ENCODE peak calls at places on chromosome 20, in five cellular contexts. N, Y, O, S and M are unnamed samples.

GRCh38 chr20:54980321-54980960 is 505.0 kb downstream of the DOK5 start:
- DNase-seq in N (no peak), Y (peak; percentile 14), O (peak; percentile 15), S (no peak), M (no peak)

GRCh38 chr20:62018437-62019143 is 47.1 kb downstream of the TAF4 start:
- DNase-seq in Y (no peak), N (no peak), O (no peak), S (no peak), M (no peak)

GRCh38 chr20:2314759-2315439 is 19.1 kb downstream of the TGM3 start:
- DNase-seq in N (peak; percentile 70), S (peak; percentile 64), O (peak; percentile 81), Y (peak; percentile 84), M (no peak)

GRCh38 chr20:36217226-36217625 is 19.1 kb upstream of the AAR2 start:
- DNase-seq in N (no peak), O (no peak), S (no peak), Y (peak; percentile 48), M (no peak)

GRCh38 chr20:53866787-53867740 is 203.3 kb downstream of the BCAS1 start:
- DNase-seq in Y (no peak), O (no peak), S (no peak), N (no peak), M (no peak)

GRCh38 chr20:15702161-15702560 is 871.1 kb downstream of the KIF16B start:
- DNase-seq in S (no peak), O (peak; percentile 36), Y (no peak), N (no peak), M (no peak)

GRCh38 chr20:62258499-62259293 is 20.4 kb downstream of the OSBPL2 start:
- DNase-seq in N (peak; percentile 81), S (peak; percentile 68), Y (peak; percentile 47), O (peak; percentile 49), M (no peak)

GRCh38 chr20:61303217-61303616 is 51.2 kb downstream of the CDH4 start:
- DNase-seq in O (no peak), S (no peak), Y (no peak), N (no peak), M (no peak)

GRCh38 chr20:6524305-6524704 is 243.2 kb upstream of the BMP2 start:
- DNase-seq in S (no peak), N (no peak), O (no peak), Y (no peak), M (no peak)

GRCh38 chr20:63056236-63057132 is 49.7 kb upstream of the BHLHE23 start:
- DNase-seq in S (no peak), Y (peak; percentile 58), N (peak; percentile 63), O (peak; percentile 40), M (peak; percentile 92)

GRCh38 chr20:687468-688203 is 12.0 kb upstream of the SCRT2 start:
- DNase-seq in S (no peak), N (no peak), Y (no peak), O (no peak), M (no peak)

GRCh38 chr20:689348-689747 is 13.7 kb upstream of the SCRT2 start:
- DNase-seq in Y (no peak), S (no peak), O (no peak), N (peak; percentile 50), M (no peak)

GRCh38 chr20:692044-692443 is 16.4 kb upstream of the SCRT2 start:
- DNase-seq in S (no peak), N (no peak), O (no peak), Y (no peak), M (no peak)

GRCh38 chr20:689947-690346 is 14.3 kb upstream of the SCRT2 start:
- DNase-seq in N (no peak), O (no peak), S (no peak), Y (no peak), M (no peak)

DNA sequence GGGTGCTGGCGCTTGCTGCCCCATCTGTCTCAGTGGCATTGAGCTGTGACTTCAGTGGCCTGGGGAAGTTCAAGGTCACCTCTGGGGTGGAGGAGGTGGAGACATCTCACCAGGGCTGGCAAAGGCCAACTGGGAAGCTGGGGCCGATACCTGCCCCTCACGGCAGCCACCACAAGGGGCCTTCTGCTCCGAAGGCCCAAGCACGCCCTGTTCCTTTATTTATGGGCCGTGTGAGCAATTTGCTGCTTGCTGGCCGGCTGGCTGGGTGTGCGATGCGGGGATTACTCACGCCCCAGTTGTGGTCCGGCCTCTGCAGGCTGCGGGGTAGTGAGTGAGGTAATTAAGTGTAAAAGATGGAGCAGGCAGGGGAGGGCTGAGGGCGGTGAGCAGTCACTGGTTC is 13.2 kb upstream of the SCRT2 start:
- DNase-seq in N (no peak), S (no peak), O (peak; percentile 8), Y (no peak), M (no peak)
- TF ChIP-seq CTCF in N (no peak), S (no peak), O (no peak), Y (no peak), M (peak; percentile 29)

GRCh38 chr20:34110025-34111013 is 1.7 kb downstream of the EIF2S2 start:
- DNase-seq in Y (no peak), N (no peak), S (no peak), O (no peak), M (no peak)

GRCh38 chr20:34111712-34112599 is at the start of gene EIF2S2:
- DNase-seq in Y (peak; percentile 99), S (peak; percentile 98), N (peak; percentile 98), O (peak; percentile 98), M (peak; percentile 97)

GRCh38 chr20:34111057-34111711 is 859 bp downstream of the EIF2S2 start:
- DNase-seq in O (peak; percentile 58), N (peak; percentile 66), S (no peak), Y (peak; percentile 52), M (no peak)

GRCh38 chr20:34108616-34109174 is 3.3 kb downstream of the EIF2S2 start:
- DNase-seq in S (no peak), Y (no peak), O (peak; percentile 23), N (no peak), M (no peak)

GRCh38 chr20:34109442-34109841 is 2.6 kb downstream of the EIF2S2 start:
- DNase-seq in S (no peak), N (no peak), Y (no peak), O (no peak), M (no peak)
- TF ChIP-seq CTCF in S (no peak), N (no peak), Y (no peak), O (no peak), M (no peak)

DNA sequence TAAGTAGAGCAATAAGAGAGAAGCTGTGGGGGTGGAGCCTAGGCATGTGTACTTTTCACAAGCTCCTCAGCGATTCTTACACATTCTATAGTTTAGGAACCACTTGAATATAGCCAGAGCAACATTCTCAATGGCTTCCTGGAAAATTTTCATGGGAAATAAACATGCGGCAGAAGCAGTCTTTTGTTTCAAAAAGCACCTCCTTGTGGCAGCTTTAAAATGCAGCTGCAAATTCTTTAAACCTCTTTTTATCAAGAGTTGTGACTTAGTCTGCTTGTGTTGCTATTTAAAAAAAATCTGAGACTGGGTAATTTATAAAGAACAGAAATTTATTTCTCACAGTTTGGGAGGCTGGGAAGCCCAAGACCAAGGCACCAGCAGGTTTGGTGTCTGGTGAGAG is 23.8 kb downstream of the NKX2-2 start:
- DNase-seq in N (no peak), S (no peak), Y (no peak), O (no peak), M (no peak)
- TF ChIP-seq CTCF in N (no peak), S (no peak), Y (no peak), O (peak; percentile 37), M (peak; percentile 43)

DNA sequence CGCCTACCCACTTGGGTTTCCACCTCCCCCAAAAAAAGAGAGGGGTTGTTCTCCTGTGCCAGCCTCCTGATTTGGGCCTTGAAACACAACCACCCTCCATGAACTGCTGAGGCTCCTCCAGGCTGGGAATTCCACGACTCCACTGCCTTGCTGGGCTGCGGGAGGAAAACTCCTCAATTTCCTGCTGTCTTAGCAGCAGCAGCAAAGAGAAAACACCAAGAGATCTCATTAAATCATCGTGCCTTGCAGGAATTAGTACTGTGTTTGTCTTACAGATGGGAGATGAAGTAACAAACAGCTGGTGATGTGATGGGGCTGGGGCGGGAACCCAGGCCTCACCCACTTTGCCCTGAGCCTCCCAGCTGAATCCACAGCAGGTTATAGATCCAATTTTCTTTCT is 29.0 kb downstream of the BPIFB1 start:
- DNase-seq in Y (no peak), S (no peak), N (no peak), O (no peak), M (no peak)
- TF ChIP-seq CTCF in Y (no peak), S (no peak), N (no peak), O (no peak), M (no peak)

GRCh38 chr20:31602779-31603441 is 2.2 kb upstream of the ID1 start:
- DNase-seq in S (peak; percentile 67), N (no peak), Y (no peak), O (peak; percentile 86), M (no peak)
- TF ChIP-seq CTCF in S (no peak), N (no peak), Y (no peak), O (no peak), M (no peak)

DNA sequence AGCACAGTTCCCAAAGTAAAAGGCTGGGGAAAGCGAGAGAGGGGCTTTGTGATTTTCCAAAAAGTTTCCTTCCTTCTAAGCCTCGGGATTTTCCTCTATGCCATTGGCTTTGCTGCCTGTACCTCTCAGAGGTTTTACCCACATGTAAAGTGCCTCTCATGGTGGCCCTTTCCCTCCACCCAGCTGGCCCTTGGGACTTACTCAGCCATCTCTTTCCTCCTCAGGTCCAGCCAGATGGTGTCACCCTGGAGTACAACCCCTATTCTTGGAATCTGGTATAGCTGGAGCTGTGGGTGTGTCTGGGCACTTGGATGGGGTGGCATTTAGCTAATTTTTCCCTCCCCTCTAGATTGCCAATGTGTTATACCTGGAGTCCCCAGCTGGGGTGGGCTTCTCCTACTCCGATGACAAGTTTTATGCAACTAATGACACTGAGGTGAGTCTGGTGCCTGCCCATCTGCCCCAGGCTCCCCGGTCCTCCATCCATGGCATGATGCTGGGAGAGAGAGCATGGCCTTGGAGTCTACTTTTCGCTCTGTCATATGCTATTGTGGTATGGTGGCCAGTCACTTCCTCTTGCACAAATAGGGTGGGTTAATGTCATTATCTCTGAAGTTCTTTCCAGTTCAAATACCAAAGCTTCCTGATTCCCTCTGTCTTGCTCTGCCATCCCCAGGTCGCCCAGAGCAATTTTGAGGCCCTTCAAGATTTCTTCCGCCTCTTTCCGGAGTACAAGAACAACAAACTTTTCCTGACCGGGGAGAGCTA is 1.1 kb downstream of the CTSA start:
- DNase-seq in N (peak; percentile 59), O (peak; percentile 24), S (no peak), Y (peak; percentile 66), M (no peak)
- TF ChIP-seq CTCF in N (no peak), O (peak; percentile 39), S (no peak), Y (no peak), M (peak; percentile 13)

GRCh38 chr20:9068232-9068781 is 580 bp upstream of the PLCB4 start:
- DNase-seq in O (no peak), S (no peak), N (peak; percentile 70), Y (peak; percentile 28), M (peak; percentile 67)
- TF ChIP-seq CTCF in O (no peak), S (no peak), N (no peak), Y (no peak), M (no peak)

DNA sequence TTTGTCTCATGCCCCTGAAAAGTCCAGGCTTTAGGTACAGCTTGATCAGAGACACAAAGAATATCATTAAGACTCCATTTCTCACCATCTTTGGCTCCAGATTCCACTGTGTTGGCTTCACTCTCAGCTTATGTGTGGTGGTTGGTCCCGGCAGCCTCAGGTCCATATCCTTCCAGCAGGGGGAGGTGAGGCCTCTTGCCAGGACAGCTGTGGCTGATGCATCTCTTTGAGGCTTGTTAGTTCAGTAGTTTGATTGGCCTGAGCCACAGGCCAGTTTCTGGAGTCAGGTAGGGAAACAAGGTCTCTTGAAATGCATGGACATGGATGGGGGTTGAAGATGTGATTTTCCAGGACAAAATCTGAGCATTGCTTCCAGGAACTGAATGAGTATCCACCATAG is 62.4 kb downstream of the JAG1 start:
- DNase-seq in S (no peak), Y (no peak), N (peak; percentile 85), O (peak; percentile 57), M (no peak)
- TF ChIP-seq CTCF in S (peak; percentile 38), Y (no peak), N (peak; percentile 35), O (peak; percentile 64), M (peak; percentile 56)

GRCh38 chr20:41776450-41776849 is 158.3 kb upstream of the CHD6 start:
- DNase-seq in O (no peak), Y (no peak), S (no peak), N (no peak), M (no peak)
- TF ChIP-seq CTCF in O (no peak), Y (no peak), S (no peak), N (no peak), M (no peak)